ENCODE peak calls at places on chromosome 6, in ten cellular contexts. J is tibial artery, F is IMR-90, X is A549, P is cardiac fibroblast, U is endothelial cell of umbilical vein, Z is skeletal muscle cell, M is cardiac muscle cell, D is psoas muscle, O is HepG2. R is an unnamed sample.

GRCh38 chr6:49342410-49342809 is 120.6 kb downstream of the MMUT start:
- DNase-seq in J (no peak), F (no peak), X (no peak), P (no peak), U (no peak), Z (no peak), M (no peak), D (no peak), O (no peak), R (no peak)

GRCh38 chr6:20542927-20543602 is 8.8 kb downstream of the CDKAL1 start:
- DNase-seq in J (no peak), F (peak; percentile 84), X (peak; percentile 35), P (peak; percentile 97), U (peak; percentile 90), Z (peak; percentile 67), M (no peak), D (no peak), O (peak; percentile 76), R (no peak)

GRCh38 chr6:163133017-163133416 is 281.5 kb upstream of the QKI start:
- DNase-seq in J (no peak), F (no peak), X (no peak), P (no peak), U (no peak), Z (no peak), M (no peak), D (no peak), O (no peak), R (no peak)

GRCh38 chr6:158572653-158573541 is 13.0 kb downstream of the TMEM181 start:
- DNase-seq in J (no peak), F (no peak), X (no peak), P (no peak), U (no peak), Z (no peak), M (no peak), D (no peak), O (no peak), R (no peak)

GRCh38 chr6:16711551-16712249 is 49.6 kb downstream of the ATXN1 start:
- DNase-seq in J (no peak), F (no peak), X (peak; percentile 86), P (peak; percentile 39), U (peak; percentile 57), Z (no peak), M (no peak), D (no peak), O (peak; percentile 59), R (no peak)

GRCh38 chr6:54992789-54993188 is 146.2 kb downstream of the FAM83B start:
- DNase-seq in J (no peak), F (peak; percentile 4), X (peak; percentile 4), P (peak; percentile 25), U (no peak), Z (no peak), M (no peak), D (no peak), O (peak; percentile 48), R (no peak)

GRCh38 chr6:17397764-17398194 is 4.4 kb downstream of the CAP2 start:
- DNase-seq in J (no peak), F (no peak), X (peak; percentile 34), P (peak; percentile 39), U (peak; percentile 63), Z (no peak), M (no peak), D (no peak), O (no peak), R (no peak)

GRCh38 chr6:70709826-70710225 is 42.1 kb downstream of the SMAP1 start:
- DNase-seq in J (no peak), F (peak; percentile 90), X (peak; percentile 18), P (peak; percentile 85), U (no peak), Z (peak; percentile 60), M (no peak), D (no peak), O (peak; percentile 5), R (no peak)

GRCh38 chr6:4134841-4135664 is at the start of gene ECI2:
- DNase-seq in J (peak; percentile 64), F (peak; percentile 27), X (peak; percentile 69), P (peak; percentile 66), U (peak; percentile 67), Z (no peak), M (no peak), D (peak; percentile 77), O (peak; percentile 71), R (peak; percentile 71)

GRCh38 chr6:23642849-23643248 is 483.2 kb upstream of the NRSN1 start:
- DNase-seq in J (no peak), F (no peak), X (no peak), P (no peak), U (no peak), Z (no peak), M (no peak), D (no peak), O (no peak), R (no peak)

GRCh38 chr6:23633986-23634385 is 492.0 kb upstream of the NRSN1 start:
- DNase-seq in J (no peak), F (no peak), X (no peak), P (no peak), U (no peak), Z (no peak), M (no peak), D (no peak), O (no peak), R (no peak)

GRCh38 chr6:23635150-23635549 is 490.9 kb upstream of the NRSN1 start:
- DNase-seq in J (no peak), F (no peak), X (no peak), P (no peak), U (no peak), Z (no peak), M (no peak), D (no peak), O (no peak), R (no peak)

DNA sequence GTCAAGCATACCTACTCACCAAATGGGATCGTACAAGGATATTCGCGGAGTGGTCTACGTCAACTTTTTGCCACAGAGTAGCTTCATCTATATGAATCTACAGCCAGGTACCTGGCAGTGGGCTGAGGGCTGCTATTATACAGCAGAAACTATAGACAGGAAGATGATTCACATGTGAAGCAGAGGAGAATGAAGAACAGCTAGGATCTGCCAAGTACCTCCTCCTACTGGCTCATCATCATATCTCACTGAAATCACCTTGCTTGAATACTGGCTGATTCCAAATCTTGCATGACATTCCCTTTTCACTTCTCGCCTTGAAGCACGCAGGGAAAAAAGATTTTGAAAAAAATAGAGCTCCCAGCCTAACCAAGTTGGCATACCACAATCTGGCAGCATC is 488.7 kb upstream of the NRSN1 start:
- DNase-seq in J (no peak), F (no peak), X (no peak), P (no peak), U (no peak), Z (no peak), M (no peak), D (no peak), O (no peak), R (no peak)
- H3K4me3 ChIP-seq in J (no peak overlapping the region), F (no peak overlapping the region), X (no peak overlapping the region), P (no peak overlapping the region), U (no peak overlapping the region), Z (no peak overlapping the region), M (no peak overlapping the region), D (no peak overlapping the region), O (no peak overlapping the region), R (no peak overlapping the region)

DNA sequence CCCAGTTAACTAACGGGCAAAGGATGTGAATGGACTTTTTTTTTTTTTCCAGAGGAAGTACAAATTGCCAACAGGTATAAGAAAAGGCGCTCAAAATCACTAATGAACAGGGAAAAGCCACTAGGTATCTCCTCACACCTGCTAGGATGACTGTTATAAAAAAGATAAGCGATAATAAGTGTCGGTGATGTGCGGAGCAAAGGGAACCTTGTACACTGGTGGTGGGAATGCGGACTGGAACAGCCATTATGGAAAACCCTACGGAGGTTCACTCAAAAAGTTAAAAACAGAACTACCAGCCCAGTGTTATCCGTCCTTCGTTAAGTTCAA is 787 bp upstream of the RAB32 start:
- DNase-seq in J (no peak), F (peak; percentile 9), X (no peak), P (peak; percentile 54), U (no peak), Z (no peak), M (no peak), D (no peak), O (no peak), R (no peak)
- H3K4me3 ChIP-seq in J (peak overlapping the region; percentile 79), F (peak overlapping the region; percentile 32), X (peak overlapping the region; percentile 84), P (peak overlapping the region; percentile 87), U (peak overlapping the region; percentile 35), Z (peak overlapping the region; percentile 80), M (peak overlapping the region; percentile 43), D (peak overlapping the region; percentile 65), O (peak overlapping the region; percentile 62), R (peak overlapping the region; percentile 33)

DNA sequence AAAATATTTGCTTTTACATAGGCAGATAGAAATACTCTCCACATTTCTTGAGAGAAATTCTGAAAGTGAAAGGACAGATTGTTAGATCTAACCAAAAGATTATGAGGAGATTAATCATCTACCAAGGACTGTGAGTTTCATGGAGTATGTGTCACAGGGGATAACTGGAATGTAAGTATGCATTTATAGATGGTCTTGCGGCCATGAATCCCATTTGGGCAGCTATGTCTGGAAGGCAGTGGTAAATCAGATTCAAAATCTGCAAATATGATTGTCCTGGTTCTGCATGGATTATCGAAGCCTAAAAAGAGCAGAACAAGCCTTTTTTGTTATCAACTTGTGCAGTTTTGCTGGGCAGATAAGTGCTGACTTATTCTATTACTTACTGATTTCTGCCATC is 293.8 kb downstream of the RFPL4B start:
- DNase-seq in J (no peak), F (peak; percentile 68), X (no peak), P (peak; percentile 69), U (no peak), Z (peak; percentile 68), M (no peak), D (no peak), O (no peak), R (no peak)
- H3K4me3 ChIP-seq in J (no peak overlapping the region), F (no peak overlapping the region), X (no peak overlapping the region), P (no peak overlapping the region), U (no peak overlapping the region), Z (no peak overlapping the region), M (no peak overlapping the region), D (no peak overlapping the region), O (no peak overlapping the region), R (no peak overlapping the region)

GRCh38 chr6:32181890-32182529 is 2.0 kb downstream of the AGER start:
- DNase-seq in J (no peak), F (no peak), X (no peak), P (no peak), U (no peak), Z (no peak), M (no peak), D (no peak), O (no peak), R (no peak)
- H3K4me3 ChIP-seq in J (no peak overlapping the region), F (no peak overlapping the region), X (no peak overlapping the region), P (no peak overlapping the region), U (no peak overlapping the region), Z (no peak overlapping the region), M (no peak overlapping the region), D (no peak overlapping the region), O (no peak overlapping the region), R (no peak overlapping the region)

DNA sequence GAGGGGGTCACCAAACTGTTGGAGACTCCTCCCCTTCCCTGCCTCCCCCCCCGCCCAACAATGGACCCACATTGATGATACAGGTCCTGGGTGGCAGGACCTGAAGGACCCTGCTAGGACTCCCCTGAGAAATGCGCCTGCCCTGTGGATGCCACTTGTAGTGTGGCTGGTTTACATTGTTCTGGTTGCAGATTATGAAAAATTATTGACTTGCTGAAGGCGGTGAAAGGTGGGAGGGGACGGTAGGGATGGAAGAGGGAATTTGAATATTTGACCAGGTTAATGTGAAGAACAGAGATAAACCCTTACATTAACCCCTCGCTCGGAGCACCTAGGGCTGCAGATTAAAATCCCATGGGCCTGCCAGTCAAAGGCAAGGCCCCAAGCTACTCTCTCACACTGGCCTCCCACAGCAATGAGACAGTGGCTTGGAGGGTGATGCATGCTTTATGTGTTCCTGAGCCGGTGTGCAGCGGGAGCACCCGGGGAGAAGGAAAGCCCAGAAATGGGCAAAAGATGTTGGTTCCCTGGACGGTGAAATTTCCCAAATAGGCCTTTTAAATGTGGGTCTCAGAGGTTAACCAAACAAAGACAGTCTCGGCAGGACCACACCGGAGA is 2.4 kb downstream of the FOXF2 start:
- DNase-seq in J (no peak), F (peak; percentile 69), X (no peak), P (no peak), U (no peak), Z (no peak), M (no peak), D (no peak), O (no peak), R (no peak)
- H3K4me3 ChIP-seq in J (no peak overlapping the region), F (peak overlapping the region; percentile 58), X (peak overlapping the region; percentile 85), P (no peak overlapping the region), U (no peak overlapping the region), Z (peak overlapping the region; percentile 53), M (no peak overlapping the region), D (no peak overlapping the region), O (no peak overlapping the region), R (no peak overlapping the region)

R was measured in right atrium auricular region.